ENCODE peak calls at places on chromosomes 16 and 17, in five cellular contexts. One of them, this sample, is unnamed.

GRCh38 chr17:64240741-64241347 is 22.2 kb downstream of the TEX2 start:
- DNase-seq in neuronal stem cell: no peak
- DNase-seq in mesenchymal stem cell: peak; percentile 87
- DNase-seq in H1: no peak
- DNase-seq in IMR-90: peak; percentile 93
- DNase-seq in this sample: no peak

GRCh38 chr17:79408251-79408650 is 202.6 kb downstream of the RBFOX3 start:
- DNase-seq in IMR-90: no peak
- DNase-seq in H1: no peak
- DNase-seq in neuronal stem cell: no peak
- DNase-seq in mesenchymal stem cell: no peak
- DNase-seq in this sample: no peak

GRCh38 chr16:69860233-69861231 is 90.6 kb upstream of the CLEC18A start:
- DNase-seq in H1: no peak
- DNase-seq in IMR-90: no peak
- DNase-seq in neuronal stem cell: no peak
- DNase-seq in mesenchymal stem cell: no peak
- DNase-seq in this sample: no peak

GRCh38 chr17:165939-166338 is 15.5 kb downstream of the DOC2B start:
- DNase-seq in neuronal stem cell: no peak
- DNase-seq in H1: no peak
- DNase-seq in mesenchymal stem cell: no peak
- DNase-seq in IMR-90: no peak
- DNase-seq in this sample: no peak

GRCh38 chr17:73942668-73943415 is 260.6 kb upstream of the RPL38 start:
- DNase-seq in neuronal stem cell: no peak
- DNase-seq in IMR-90: no peak
- DNase-seq in mesenchymal stem cell: no peak
- DNase-seq in H1: no peak
- DNase-seq in this sample: no peak

GRCh38 chr16:58160855-58161254 is 31.7 kb upstream of the CFAP20 start:
- DNase-seq in IMR-90: no peak
- DNase-seq in mesenchymal stem cell: no peak
- DNase-seq in H1: no peak
- DNase-seq in neuronal stem cell: no peak
- DNase-seq in this sample: no peak

GRCh38 chr16:47141773-47142468 is 1.8 kb downstream of the NETO2 start:
- DNase-seq in IMR-90: peak; percentile 83
- DNase-seq in mesenchymal stem cell: peak; percentile 89
- DNase-seq in H1: peak; percentile 75
- DNase-seq in neuronal stem cell: peak; percentile 79
- DNase-seq in this sample: peak; percentile 94

GRCh38 chr17:63476494-63476856 is 386 bp upstream of the ACE start:
- DNase-seq in IMR-90: no peak
- DNase-seq in mesenchymal stem cell: peak; percentile 31
- DNase-seq in H1: no peak
- DNase-seq in neuronal stem cell: peak; percentile 39
- DNase-seq in this sample: peak; percentile 82

GRCh38 chr17:4675791-4676190 is 28.1 kb downstream of the PELP1 start:
- DNase-seq in mesenchymal stem cell: no peak
- DNase-seq in IMR-90: no peak
- DNase-seq in H1: no peak
- DNase-seq in neuronal stem cell: no peak
- DNase-seq in this sample: no peak

GRCh38 chr17:17269926-17270773 is 10.9 kb downstream of the COPS3 start:
- DNase-seq in H1: no peak
- DNase-seq in mesenchymal stem cell: peak; percentile 7
- DNase-seq in IMR-90: no peak
- DNase-seq in neuronal stem cell: no peak
- DNase-seq in this sample: peak; percentile 60

GRCh38 chr16:83852774-83853173 is 45.0 kb downstream of the HSBP1 start:
- DNase-seq in mesenchymal stem cell: no peak
- DNase-seq in IMR-90: no peak
- DNase-seq in H1: no peak
- DNase-seq in neuronal stem cell: no peak
- DNase-seq in this sample: no peak

GRCh38 chr16:7397901-7398300 is 65.3 kb downstream of the RBFOX1 start:
- DNase-seq in mesenchymal stem cell: no peak
- DNase-seq in H1: no peak
- DNase-seq in IMR-90: no peak
- DNase-seq in neuronal stem cell: no peak
- DNase-seq in this sample: no peak

GRCh38 chr16:19701091-19701490 is 16.9 kb downstream of the KNOP1 start:
- DNase-seq in H1: no peak
- DNase-seq in neuronal stem cell: no peak
- DNase-seq in IMR-90: peak; percentile 24
- DNase-seq in mesenchymal stem cell: no peak
- DNase-seq in this sample: no peak

GRCh38 chr16:30924797-30925645 is 1.6 kb downstream of the FBXL19 start:
- DNase-seq in neuronal stem cell: no peak
- DNase-seq in H1: no peak
- DNase-seq in IMR-90: no peak
- DNase-seq in mesenchymal stem cell: no peak
- DNase-seq in this sample: no peak

GRCh38 chr16:2048116-2048543 is 345 bp downstream of the TSC2 start:
- DNase-seq in IMR-90: no peak
- DNase-seq in H1: no peak
- DNase-seq in neuronal stem cell: no peak
- DNase-seq in mesenchymal stem cell: no peak
- DNase-seq in this sample: no peak

GRCh38 chr16:81376880-81377279 is 62.1 kb downstream of the GAN start:
- DNase-seq in mesenchymal stem cell: no peak
- DNase-seq in IMR-90: no peak
- DNase-seq in H1: no peak
- DNase-seq in neuronal stem cell: no peak
- DNase-seq in this sample: no peak

GRCh38 chr16:14125030-14125681 is 54.0 kb downstream of the MRTFB start:
- DNase-seq in IMR-90: no peak
- DNase-seq in H1: no peak
- DNase-seq in neuronal stem cell: peak; percentile 39
- DNase-seq in mesenchymal stem cell: no peak
- DNase-seq in this sample: no peak

DNA sequence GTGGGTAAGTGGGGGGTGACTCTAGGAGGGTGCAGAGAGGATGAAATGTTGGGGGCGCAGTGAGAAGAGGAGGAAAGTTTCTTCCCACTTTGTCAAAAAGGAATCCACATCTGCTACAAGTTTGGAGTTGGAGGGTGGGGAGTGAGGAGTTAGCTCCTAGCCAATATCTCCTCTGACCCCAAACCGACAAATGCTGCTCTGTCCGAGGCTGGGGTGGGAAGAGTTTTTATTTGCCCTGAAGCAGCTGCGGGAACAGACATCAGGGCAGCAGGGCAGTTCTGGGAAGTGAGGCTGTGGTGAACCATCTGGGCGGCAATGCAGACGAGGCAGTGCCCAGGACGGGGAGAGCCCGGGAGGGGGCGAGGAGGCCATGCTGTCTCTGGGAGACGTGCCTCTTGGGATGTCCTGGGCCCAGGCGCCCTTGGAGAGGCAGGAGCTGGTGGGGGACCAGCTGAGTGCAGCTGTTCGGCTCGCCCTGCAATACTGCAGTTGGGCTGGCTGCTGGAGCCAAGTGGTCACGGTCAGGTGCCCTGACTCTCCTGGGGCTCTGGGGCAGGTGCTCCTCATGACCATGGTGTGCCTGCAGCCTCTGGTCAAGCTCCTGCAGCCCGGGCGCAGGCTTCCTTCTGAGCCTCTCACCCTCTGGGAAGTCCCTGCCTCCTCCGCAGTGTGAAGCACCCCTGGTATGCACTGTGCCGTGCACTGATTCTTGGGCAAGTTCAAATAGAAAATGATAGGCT is 6.4 kb upstream of the SOCS3 start:
- DNase-seq in mesenchymal stem cell: peak; percentile 39
- DNase-seq in H1: no peak
- DNase-seq in neuronal stem cell: no peak
- DNase-seq in IMR-90: no peak
- DNase-seq in this sample: peak; percentile 66
- H2AK5ac ChIP-seq in mesenchymal stem cell: peak overlapping the region; percentile 89
- H2AK5ac ChIP-seq in H1: peak overlapping the region; percentile 97
- H2AK5ac ChIP-seq in neuronal stem cell: peak overlapping the region; percentile 98
- H2AK5ac ChIP-seq in IMR-90: peak overlapping the region; percentile 76
- H2AK5ac ChIP-seq in this sample: no peak overlapping the region

DNA sequence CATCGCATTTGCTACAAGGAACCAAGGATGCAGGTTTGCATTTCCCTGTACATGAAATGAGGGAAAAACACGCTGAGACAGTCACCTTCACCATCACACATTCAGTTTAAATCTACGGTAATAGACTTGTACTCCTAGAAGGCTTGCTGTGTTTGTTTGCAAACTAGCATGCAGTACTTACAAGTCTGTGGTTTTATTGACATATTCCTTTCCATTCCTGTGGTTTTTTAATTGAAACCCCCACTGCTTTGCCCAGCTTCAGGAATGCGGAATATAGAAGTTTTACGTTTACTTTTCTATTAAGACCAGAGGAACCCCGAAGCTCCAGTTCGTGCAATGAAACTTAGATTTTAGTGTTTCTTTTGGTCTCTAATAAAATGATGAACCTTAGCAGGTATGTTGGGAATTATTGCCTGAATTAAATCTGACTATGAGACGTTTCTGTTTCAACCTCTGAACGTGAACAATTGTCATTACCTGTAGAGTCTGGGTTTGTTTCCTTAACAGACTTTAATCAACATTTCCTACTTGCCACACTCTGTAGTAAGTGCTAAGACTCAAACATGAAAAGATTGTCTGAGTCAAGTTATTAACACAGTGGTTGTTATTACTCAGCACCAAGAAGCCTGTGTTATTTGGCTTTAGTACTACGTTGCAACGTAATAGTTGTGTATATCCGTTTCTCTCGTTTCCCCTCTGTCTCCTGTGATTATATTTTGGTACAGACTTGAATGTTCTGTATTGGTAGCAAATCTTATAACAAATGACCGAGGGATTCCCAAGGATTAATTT is 793.3 kb upstream of the GOT2 start:
- DNase-seq in neuronal stem cell: no peak
- DNase-seq in mesenchymal stem cell: peak; percentile 69
- DNase-seq in H1: no peak
- DNase-seq in IMR-90: peak; percentile 38
- DNase-seq in this sample: no peak
- H2BK15ac ChIP-seq in neuronal stem cell: no peak overlapping the region
- H2BK15ac ChIP-seq in mesenchymal stem cell: no peak overlapping the region
- H2BK15ac ChIP-seq in H1: no peak overlapping the region
- H2BK15ac ChIP-seq in IMR-90: no peak overlapping the region
- H2BK15ac ChIP-seq in this sample: no peak overlapping the region

DNA sequence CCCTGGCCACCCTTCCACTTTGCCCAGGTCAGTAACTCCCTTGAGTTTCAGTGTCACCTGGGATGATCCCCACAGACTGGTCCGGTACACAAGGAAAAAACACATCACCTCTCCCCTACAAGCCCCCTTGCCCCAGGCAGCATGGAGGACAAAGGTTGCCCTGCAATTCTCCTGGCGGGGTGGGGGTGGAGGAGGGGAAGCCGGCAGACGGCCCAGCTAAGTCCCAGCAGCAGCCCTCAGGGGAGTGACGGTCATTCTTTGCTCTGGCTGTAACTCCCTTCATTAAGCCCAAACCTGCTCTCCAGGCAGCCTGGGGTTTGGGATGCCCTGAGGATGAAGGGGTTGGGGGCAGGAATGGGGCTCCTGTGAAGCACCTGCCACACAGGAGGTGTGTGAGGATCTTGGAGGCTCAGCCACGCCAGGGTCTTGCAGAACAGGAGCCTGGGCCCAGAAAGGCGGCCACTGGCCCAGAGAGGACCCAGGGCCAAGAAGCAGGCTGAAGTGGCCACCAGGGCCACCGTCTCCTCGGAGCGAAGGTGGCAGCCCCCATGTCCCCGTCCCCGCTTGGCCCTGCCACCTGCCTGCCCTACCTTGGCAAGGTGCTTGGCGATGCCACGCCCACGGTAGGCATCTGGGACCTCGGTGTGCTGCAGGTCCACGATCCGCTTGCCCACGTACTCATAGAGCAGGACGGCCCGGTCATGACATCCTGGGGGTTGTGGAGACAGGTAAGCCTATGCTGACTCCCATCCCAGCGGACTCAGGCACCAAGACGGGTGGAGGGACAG is 9.5 kb downstream of the NATD1 start:
- DNase-seq in H1: no peak
- DNase-seq in mesenchymal stem cell: no peak
- DNase-seq in IMR-90: no peak
- DNase-seq in neuronal stem cell: no peak
- DNase-seq in this sample: no peak
- H4K91ac ChIP-seq in H1: no peak overlapping the region
- H4K91ac ChIP-seq in mesenchymal stem cell: no peak overlapping the region
- H4K91ac ChIP-seq in IMR-90: no peak overlapping the region
- H4K91ac ChIP-seq in neuronal stem cell: no peak overlapping the region
- H4K91ac ChIP-seq in this sample: no peak overlapping the region

GRCh38 chr16:85027349-85027967 is at the start of gene KIAA0513:
- DNase-seq in IMR-90: peak; percentile 90
- DNase-seq in neuronal stem cell: peak; percentile 95
- DNase-seq in mesenchymal stem cell: peak; percentile 93
- DNase-seq in H1: peak; percentile 73
- DNase-seq in this sample: peak; percentile 91
- H2AK5ac ChIP-seq in IMR-90: peak within 1 kb of the TSS; percentile 37
- H2AK5ac ChIP-seq in neuronal stem cell: no peak within 1 kb of the TSS
- H2AK5ac ChIP-seq in mesenchymal stem cell: no peak within 1 kb of the TSS
- H2AK5ac ChIP-seq in H1: no peak within 1 kb of the TSS
- H2AK5ac ChIP-seq in this sample: no peak within 1 kb of the TSS

DNA sequence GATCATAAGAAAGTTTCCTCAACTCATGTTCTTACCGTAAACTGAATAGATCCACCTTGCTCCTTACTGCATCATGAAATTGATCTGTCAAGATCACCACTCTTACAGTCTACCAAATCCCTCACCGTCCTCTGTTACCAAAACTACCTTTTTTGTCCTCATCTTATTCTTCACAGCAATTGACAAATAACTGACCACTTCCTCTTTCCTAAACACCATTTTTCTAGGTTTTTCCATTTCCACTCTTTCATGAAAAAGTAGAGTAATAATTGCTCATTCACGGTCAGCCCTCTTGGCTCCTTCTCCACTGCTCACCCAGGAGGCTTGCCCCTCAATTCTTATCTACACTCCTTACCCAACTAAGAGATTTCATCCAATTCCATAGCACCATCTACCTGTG is 44.9 kb downstream of the ABCA5 start:
- DNase-seq in neuronal stem cell: no peak
- DNase-seq in mesenchymal stem cell: no peak
- DNase-seq in IMR-90: no peak
- DNase-seq in H1: no peak
- DNase-seq in this sample: no peak
- H2BK15ac ChIP-seq in neuronal stem cell: no peak overlapping the region
- H2BK15ac ChIP-seq in mesenchymal stem cell: no peak overlapping the region
- H2BK15ac ChIP-seq in IMR-90: no peak overlapping the region
- H2BK15ac ChIP-seq in H1: no peak overlapping the region
- H2BK15ac ChIP-seq in this sample: no peak overlapping the region

GRCh38 chr17:43531082-43531378 is 15.1 kb downstream of the ETV4 start:
- DNase-seq in neuronal stem cell: no peak
- DNase-seq in H1: no peak
- DNase-seq in mesenchymal stem cell: no peak
- DNase-seq in IMR-90: no peak
- DNase-seq in this sample: no peak
- H4K91ac ChIP-seq in neuronal stem cell: no peak overlapping the region
- H4K91ac ChIP-seq in H1: no peak overlapping the region
- H4K91ac ChIP-seq in mesenchymal stem cell: peak overlapping the region; percentile 48
- H4K91ac ChIP-seq in IMR-90: peak overlapping the region; percentile 83
- H4K91ac ChIP-seq in this sample: no peak overlapping the region

GRCh38 chr16:10608687-10609409 is 28.4 kb upstream of the EMP2 start:
- DNase-seq in IMR-90: no peak
- DNase-seq in mesenchymal stem cell: no peak
- DNase-seq in H1: no peak
- DNase-seq in neuronal stem cell: no peak
- DNase-seq in this sample: no peak
- H2AK5ac ChIP-seq in IMR-90: no peak overlapping the region
- H2AK5ac ChIP-seq in mesenchymal stem cell: no peak overlapping the region
- H2AK5ac ChIP-seq in H1: no peak overlapping the region
- H2AK5ac ChIP-seq in neuronal stem cell: no peak overlapping the region
- H2AK5ac ChIP-seq in this sample: no peak overlapping the region